ENCODE peak calls at places on chromosomes 13 and 19, in six cellular contexts. I, X, K, F, B and L are unnamed samples.

GRCh38 chr19:47028372-47028672 is 8.7 kb downstream of the NPAS1 start:
- DNase-seq in I (no peak), X (no peak), K (no peak), F (no peak), B (no peak), L (no peak)

GRCh38 chr19:49746206-49746958 is 16.7 kb downstream of the TSKS start:
- DNase-seq in I (no peak), X (peak; percentile 41), K (peak; percentile 41), F (peak; percentile 29), B (peak; percentile 90), L (peak; percentile 88)

GRCh38 chr13:61255035-61255796 is 160.4 kb downstream of the PCDH20 start:
- DNase-seq in I (no peak), X (no peak), K (no peak), F (no peak), B (peak; percentile 2), L (no peak)

GRCh38 chr13:48562296-48563066 is 29.6 kb upstream of the RCBTB2 start:
- DNase-seq in I (no peak), X (no peak), K (peak; percentile 33), F (no peak), B (no peak), L (no peak)

GRCh38 chr19:51810228-51810627 is 15.3 kb downstream of the FPR3 start:
- DNase-seq in I (no peak), X (no peak), K (no peak), F (no peak), B (no peak), L (no peak)

GRCh38 chr13:94711561-94712286 is 621 bp downstream of the SOX21 start:
- DNase-seq in I (no peak), X (peak; percentile 11), K (no peak), F (no peak), B (no peak), L (no peak)

GRCh38 chr13:25217023-25217909 is 45.2 kb upstream of the AMER2 start:
- DNase-seq in I (no peak), X (no peak), K (no peak), F (no peak), B (no peak), L (no peak)

GRCh38 chr13:50410921-50411712 is 395.9 kb downstream of the KCNRG start:
- DNase-seq in I (no peak), X (no peak), K (no peak), F (no peak), B (peak; percentile 69), L (no peak)

GRCh38 chr13:48131481-48131992 is 36.6 kb upstream of the MED4 start:
- DNase-seq in I (no peak), X (no peak), K (no peak), F (no peak), B (no peak), L (no peak)

GRCh38 chr13:103325675-103326074 is 259.5 kb upstream of the SLC10A2 start:
- DNase-seq in I (no peak), X (no peak), K (no peak), F (no peak), B (no peak), L (no peak)

GRCh38 chr13:107765724-107766436 is 449.5 kb downstream of the LIG4 start:
- DNase-seq in I (no peak), X (no peak), K (no peak), F (no peak), B (no peak), L (no peak)

GRCh38 chr13:110392510-110393233 is 85.6 kb downstream of the COL4A2 start:
- DNase-seq in I (no peak), X (no peak), K (no peak), F (no peak), B (no peak), L (no peak)

GRCh38 chr13:113350065-113350937 is 13.6 kb downstream of the GRTP1 start:
- DNase-seq in I (no peak), X (no peak), K (no peak), F (no peak), B (no peak), L (no peak)

GRCh38 chr13:69857188-69857821 is 250.3 kb upstream of the ATXN8OS start:
- DNase-seq in I (no peak), X (no peak), K (no peak), F (no peak), B (peak; percentile 45), L (no peak)

GRCh38 chr13:48727252-48728011 is 73.7 kb downstream of the CYSLTR2 start:
- DNase-seq in I (no peak), X (no peak), K (no peak), F (no peak), B (no peak), L (no peak)

GRCh38 chr19:56547535-56547934 is 8.8 kb downstream of the ZFP28 start:
- DNase-seq in I (no peak), X (no peak), K (no peak), F (no peak), B (no peak), L (no peak)
- TF ChIP-seq CTCF in I (no peak), X (no peak), K (no peak), F (no peak), B (no peak), L (no peak)

GRCh38 chr13:99498304-99499161 is 2.7 kb upstream of the TM9SF2 start:
- DNase-seq in I (peak; percentile 98), X (peak; percentile 100), K (peak; percentile 99), F (peak; percentile 98), B (peak; percentile 97), L (peak; percentile 99)

GRCh38 chr13:99500839-99501134 is 485 bp upstream of the TM9SF2 start:
- DNase-seq in I (no peak), X (no peak), K (no peak), F (no peak), B (no peak), L (no peak)

GRCh38 chr13:99501952-99502310 is 659 bp downstream of the TM9SF2 start:
- DNase-seq in I (no peak), X (peak; percentile 45), K (peak; percentile 43), F (peak; percentile 30), B (no peak), L (no peak)

GRCh38 chr13:99505814-99506269 is 4.6 kb downstream of the TM9SF2 start:
- DNase-seq in I (no peak), X (no peak), K (no peak), F (no peak), B (no peak), L (no peak)

GRCh38 chr13:99501135-99501951 is at the start of gene TM9SF2:
- DNase-seq in I (peak; percentile 98), X (peak; percentile 96), K (peak; percentile 99), F (peak; percentile 98), B (peak; percentile 95), L (peak; percentile 96)
- TF ChIP-seq POLR2A in I (peak; percentile 63), X (peak; percentile 88), K (peak; percentile 89), F (peak; percentile 22), B (peak; percentile 50), L (no peak)

DNA sequence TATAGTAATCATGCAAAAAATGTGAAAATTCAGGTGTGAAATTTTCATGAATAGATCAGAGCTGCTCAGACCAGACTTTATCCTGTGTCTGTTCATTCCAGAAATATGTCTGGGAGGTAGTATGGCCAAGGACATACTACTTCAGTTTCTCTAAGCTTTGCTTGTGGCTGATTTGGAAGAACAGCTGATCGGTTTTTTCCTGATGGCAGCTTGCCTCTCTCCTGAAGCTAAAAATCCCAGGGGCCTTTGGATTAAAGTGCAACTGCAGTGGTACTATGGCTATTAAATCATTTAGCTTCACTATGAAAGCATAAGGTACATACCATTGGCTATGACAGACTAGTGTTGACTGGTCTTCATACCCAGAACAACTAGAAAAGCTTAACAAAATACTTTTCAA is 201.7 kb upstream of the MIR17HG start:
- DNase-seq in I (no peak), X (no peak), K (no peak), F (no peak), B (no peak), L (no peak)
- TF ChIP-seq CTCF in I (no peak), X (no peak), K (no peak), F (no peak), B (no peak), L (no peak)

GRCh38 chr19:19775891-19776205 is 42.9 kb upstream of the ZNF14 start:
- DNase-seq in I (no peak), X (peak; percentile 53), K (no peak), F (no peak), B (no peak), L (no peak)

GRCh38 chr19:19777692-19778091 is 43.9 kb downstream of the ZNF506 start:
- DNase-seq in I (no peak), X (no peak), K (no peak), F (no peak), B (no peak), L (no peak)

GRCh38 chr19:19778666-19779065 is 42.9 kb downstream of the ZNF506 start:
- DNase-seq in I (no peak), X (no peak), K (no peak), F (no peak), B (no peak), L (no peak)

GRCh38 chr19:19774354-19775033 is 41.6 kb upstream of the ZNF14 start:
- DNase-seq in I (no peak), X (no peak), K (no peak), F (no peak), B (no peak), L (no peak)

GRCh38 chr19:19776206-19777008 is 43.5 kb upstream of the ZNF14 start:
- DNase-seq in I (peak; percentile 97), X (peak; percentile 99), K (peak; percentile 98), F (peak; percentile 98), B (peak; percentile 98), L (peak; percentile 98)
- TF ChIP-seq POLR2A in I (no peak), X (peak; percentile 96), K (peak; percentile 66), F (no peak), B (peak; percentile 66), L (no peak)

GRCh38 chr19:6767357-6768235 is at the start of gene SH2D3A:
- DNase-seq in I (peak; percentile 94), X (peak; percentile 97), K (peak; percentile 98), F (peak; percentile 96), B (peak; percentile 96), L (peak; percentile 97)

GRCh38 chr19:6768236-6768785 is 1.1 kb upstream of the SH2D3A start:
- DNase-seq in I (no peak), X (no peak), K (no peak), F (no peak), B (no peak), L (no peak)

GRCh38 chr19:6767081-6767356 is 216 bp downstream of the SH2D3A start:
- DNase-seq in I (no peak), X (no peak), K (no peak), F (no peak), B (no peak), L (no peak)

GRCh38 chr19:6766357-6767080 is 716 bp downstream of the SH2D3A start:
- DNase-seq in I (no peak), X (peak; percentile 18), K (no peak), F (no peak), B (no peak), L (no peak)

GRCh38 chr19:6769006-6769637 is 1.9 kb upstream of the SH2D3A start:
- DNase-seq in I (no peak), X (peak; percentile 26), K (no peak), F (no peak), B (no peak), L (no peak)
- TF ChIP-seq CTCF in I (no peak), X (peak; percentile 27), K (peak; percentile 31), F (no peak), B (peak; percentile 43), L (no peak)